ENCODE peak calls at places on chromosome 3, in six cellular contexts. One of them, this sample, is unnamed.

GRCh38 chr3:49217688-49218470 is 46.5 kb downstream of the KLHDC8B start:
- DNase-seq in sigmoid colon: peak
- DNase-seq in esophagus squamous epithelium: no peak
- DNase-seq in GM23338: no peak
- DNase-seq in ovary: peak
- DNase-seq in spleen: no peak
- DNase-seq in this sample: no peak

GRCh38 chr3:100209948-100210776 is 50.6 kb upstream of the TBC1D23 start:
- DNase-seq in GM23338: no peak
- DNase-seq in esophagus squamous epithelium: no peak
- DNase-seq in spleen: no peak
- DNase-seq in ovary: no peak
- DNase-seq in sigmoid colon: no peak
- DNase-seq in this sample: no peak

GRCh38 chr3:67384790-67385397 is 269.5 kb downstream of the SUCLG2 start:
- DNase-seq in GM23338: peak
- DNase-seq in esophagus squamous epithelium: no peak
- DNase-seq in ovary: no peak
- DNase-seq in sigmoid colon: no peak
- DNase-seq in spleen: peak
- DNase-seq in this sample: peak

GRCh38 chr3:45409921-45410320 is 21.5 kb downstream of the LARS2 start:
- DNase-seq in spleen: no peak
- DNase-seq in sigmoid colon: peak
- DNase-seq in esophagus squamous epithelium: no peak
- DNase-seq in GM23338: no peak
- DNase-seq in ovary: peak
- DNase-seq in this sample: no peak

GRCh38 chr3:143697975-143698374 is 150.3 kb downstream of the SLC9A9 start:
- DNase-seq in GM23338: no peak
- DNase-seq in sigmoid colon: no peak
- DNase-seq in esophagus squamous epithelium: no peak
- DNase-seq in spleen: no peak
- DNase-seq in ovary: no peak
- DNase-seq in this sample: no peak

GRCh38 chr3:44342191-44342790 is 3.7 kb downstream of the TCAIM start:
- DNase-seq in ovary: no peak
- DNase-seq in GM23338: no peak
- DNase-seq in esophagus squamous epithelium: no peak
- DNase-seq in spleen: no peak
- DNase-seq in sigmoid colon: no peak
- DNase-seq in this sample: peak

GRCh38 chr3:118536764-118537163 is 497.9 kb downstream of the IGSF11 start:
- DNase-seq in esophagus squamous epithelium: no peak
- DNase-seq in spleen: no peak
- DNase-seq in sigmoid colon: no peak
- DNase-seq in ovary: no peak
- DNase-seq in GM23338: no peak
- DNase-seq in this sample: no peak

GRCh38 chr3:69541059-69541471 is 155.2 kb upstream of the FRMD4B start:
- DNase-seq in GM23338: peak
- DNase-seq in sigmoid colon: no peak
- DNase-seq in spleen: no peak
- DNase-seq in esophagus squamous epithelium: no peak
- DNase-seq in ovary: no peak
- DNase-seq in this sample: no peak

GRCh38 chr3:195102609-195103467 is 168.1 kb downstream of the XXYLT1 start:
- DNase-seq in GM23338: no peak
- DNase-seq in spleen: peak
- DNase-seq in ovary: peak
- DNase-seq in sigmoid colon: peak
- DNase-seq in esophagus squamous epithelium: no peak
- DNase-seq in this sample: peak

GRCh38 chr3:16605966-16606365 is 743 bp upstream of the DAZL start:
- DNase-seq in esophagus squamous epithelium: no peak
- DNase-seq in ovary: no peak
- DNase-seq in GM23338: no peak
- DNase-seq in spleen: no peak
- DNase-seq in sigmoid colon: no peak
- DNase-seq in this sample: no peak

GRCh38 chr3:142022381-142022780 is 127.0 kb downstream of the TFDP2 start:
- DNase-seq in ovary: no peak
- DNase-seq in esophagus squamous epithelium: no peak
- DNase-seq in GM23338: peak
- DNase-seq in spleen: no peak
- DNase-seq in sigmoid colon: no peak
- DNase-seq in this sample: no peak

GRCh38 chr3:172099495-172099808 is 60.1 kb downstream of the FNDC3B start:
- DNase-seq in GM23338: no peak
- DNase-seq in spleen: no peak
- DNase-seq in ovary: no peak
- DNase-seq in esophagus squamous epithelium: no peak
- DNase-seq in sigmoid colon: no peak
- DNase-seq in this sample: no peak

GRCh38 chr3:133854264-133854663 is 41.4 kb downstream of the RAB6B start:
- DNase-seq in spleen: no peak
- DNase-seq in esophagus squamous epithelium: no peak
- DNase-seq in GM23338: no peak
- DNase-seq in sigmoid colon: no peak
- DNase-seq in ovary: no peak
- DNase-seq in this sample: no peak

GRCh38 chr3:25582242-25582641 is 82.5 kb downstream of the TOP2B start:
- DNase-seq in spleen: no peak
- DNase-seq in sigmoid colon: no peak
- DNase-seq in ovary: no peak
- DNase-seq in esophagus squamous epithelium: no peak
- DNase-seq in GM23338: no peak
- DNase-seq in this sample: peak

GRCh38 chr3:15339001-15339400 is 6.6 kb upstream of the SH3BP5 start:
- DNase-seq in esophagus squamous epithelium: no peak
- DNase-seq in spleen: no peak
- DNase-seq in ovary: no peak
- DNase-seq in GM23338: no peak
- DNase-seq in sigmoid colon: no peak
- DNase-seq in this sample: no peak

GRCh38 chr3:149009732-149010131 is 18.4 kb downstream of the GYG1 start:
- DNase-seq in GM23338: no peak
- DNase-seq in ovary: no peak
- DNase-seq in spleen: no peak
- DNase-seq in esophagus squamous epithelium: no peak
- DNase-seq in sigmoid colon: no peak
- DNase-seq in this sample: no peak

GRCh38 chr3:82048711-82049110 is 287.3 kb upstream of the GBE1 start:
- DNase-seq in spleen: no peak
- DNase-seq in GM23338: no peak
- DNase-seq in esophagus squamous epithelium: no peak
- DNase-seq in sigmoid colon: no peak
- DNase-seq in ovary: no peak
- DNase-seq in this sample: no peak

GRCh38 chr3:48952510-48953118 is 34.0 kb downstream of the ARIH2 start:
- DNase-seq in spleen: no peak
- DNase-seq in GM23338: peak
- DNase-seq in sigmoid colon: no peak
- DNase-seq in esophagus squamous epithelium: no peak
- DNase-seq in ovary: no peak
- DNase-seq in this sample: no peak

GRCh38 chr3:98003306-98003969 is 31.2 kb upstream of the RIOX2 start:
- DNase-seq in ovary: no peak
- DNase-seq in GM23338: no peak
- DNase-seq in spleen: no peak
- DNase-seq in sigmoid colon: no peak
- DNase-seq in esophagus squamous epithelium: no peak
- DNase-seq in this sample: no peak

GRCh38 chr3:149898771-149899170 is 71.9 kb downstream of the PFN2 start:
- DNase-seq in spleen: no peak
- DNase-seq in esophagus squamous epithelium: no peak
- DNase-seq in ovary: no peak
- DNase-seq in GM23338: no peak
- DNase-seq in sigmoid colon: no peak
- DNase-seq in this sample: peak

GRCh38 chr3:135907422-135908165 is 57.9 kb upstream of the PPP2R3A start:
- DNase-seq in sigmoid colon: no peak
- DNase-seq in esophagus squamous epithelium: no peak
- DNase-seq in spleen: no peak
- DNase-seq in ovary: no peak
- DNase-seq in GM23338: no peak
- DNase-seq in this sample: no peak

DNA sequence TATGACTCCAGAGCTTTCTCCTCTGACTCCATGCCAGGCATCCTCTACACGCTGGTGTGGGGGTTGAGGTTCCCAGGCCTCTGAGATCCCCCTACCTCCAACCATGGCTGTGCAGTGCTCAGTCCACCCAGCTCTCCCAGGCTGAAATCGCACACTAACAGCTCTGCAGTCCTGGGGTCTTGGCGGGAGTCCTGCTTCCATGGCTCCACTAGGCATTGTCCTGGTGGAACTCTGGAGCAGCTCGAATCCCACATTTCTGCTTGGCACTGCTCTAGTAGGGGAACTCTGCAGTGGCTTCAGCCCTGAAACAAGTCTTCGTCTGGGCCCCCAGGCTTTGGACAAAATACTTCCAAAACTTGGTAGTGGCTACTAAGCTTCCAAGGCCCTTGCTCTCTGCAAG is 50.7 kb downstream of the ROPN1B start:
- DNase-seq in spleen: no peak
- DNase-seq in esophagus squamous epithelium: no peak
- DNase-seq in GM23338: no peak
- DNase-seq in sigmoid colon: peak
- DNase-seq in ovary: no peak
- DNase-seq in this sample: no peak
- TF ChIP-seq CTCF in spleen: no peak
- TF ChIP-seq CTCF in esophagus squamous epithelium: no peak
- TF ChIP-seq CTCF in GM23338: no peak
- TF ChIP-seq CTCF in sigmoid colon: no peak
- TF ChIP-seq CTCF in ovary: no peak
- TF ChIP-seq CTCF in this sample: no peak

DNA sequence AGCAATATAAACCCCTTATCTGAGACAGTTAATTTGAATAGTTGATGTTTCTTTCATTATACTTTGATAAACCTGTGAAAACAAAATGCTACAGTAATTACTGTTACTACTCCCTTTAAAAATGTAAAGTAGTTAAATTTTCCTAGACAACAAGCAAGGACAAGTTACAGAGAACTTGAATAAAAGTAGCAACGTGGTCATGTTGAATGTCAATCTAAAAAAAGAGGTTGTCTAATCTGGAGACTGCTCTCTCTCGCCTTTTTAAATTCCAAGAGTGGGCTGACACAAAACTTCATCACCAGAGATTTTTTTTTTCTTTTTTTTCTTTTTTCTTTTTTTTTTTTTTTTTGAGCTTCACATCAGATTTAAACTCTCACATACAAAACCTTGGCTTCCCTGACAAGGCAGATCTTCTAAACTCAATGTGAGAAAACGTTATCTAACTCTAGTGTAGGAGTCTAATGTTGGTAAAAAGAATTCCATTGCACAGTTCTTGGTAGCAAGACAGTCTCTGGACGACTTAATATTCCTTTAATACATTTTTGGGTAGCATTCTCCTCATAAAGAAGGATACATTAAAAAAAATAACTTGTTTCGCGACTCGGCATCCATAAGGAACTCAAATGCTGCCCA is 4.1 kb downstream of the FOXP1 start:
- DNase-seq in esophagus squamous epithelium: no peak
- DNase-seq in spleen: no peak
- DNase-seq in ovary: no peak
- DNase-seq in GM23338: no peak
- DNase-seq in sigmoid colon: no peak
- DNase-seq in this sample: no peak
- H3K4me3 ChIP-seq in esophagus squamous epithelium: peak
- H3K4me3 ChIP-seq in spleen: peak
- H3K4me3 ChIP-seq in ovary: peak
- H3K4me3 ChIP-seq in GM23338: no peak
- H3K4me3 ChIP-seq in sigmoid colon: peak
- H3K4me3 ChIP-seq in this sample: peak

DNA sequence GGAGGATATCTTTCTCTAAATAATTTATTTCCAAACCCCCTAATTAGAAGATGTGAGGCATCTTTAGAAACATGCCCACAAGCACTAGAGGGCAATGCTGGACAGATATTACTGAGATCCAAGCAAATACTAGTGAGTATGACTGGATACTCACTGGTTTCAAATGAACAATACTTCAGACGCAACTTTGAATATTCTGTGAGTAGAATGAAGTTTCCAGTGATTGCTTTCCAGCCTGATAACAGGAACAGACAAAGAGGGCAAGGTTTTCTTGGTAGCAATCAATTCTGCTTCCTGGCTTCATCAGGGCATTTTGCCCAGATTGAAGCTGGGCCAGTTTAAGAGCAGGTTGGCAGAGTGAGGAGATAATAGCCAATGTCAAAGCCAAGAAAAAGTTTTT is 442.6 kb upstream of the PDZRN3 start:
- DNase-seq in GM23338: peak
- DNase-seq in ovary: no peak
- DNase-seq in esophagus squamous epithelium: no peak
- DNase-seq in sigmoid colon: no peak
- DNase-seq in spleen: no peak
- DNase-seq in this sample: no peak
- TF ChIP-seq CTCF in GM23338: peak
- TF ChIP-seq CTCF in ovary: no peak
- TF ChIP-seq CTCF in esophagus squamous epithelium: no peak
- TF ChIP-seq CTCF in sigmoid colon: no peak
- TF ChIP-seq CTCF in spleen: no peak
- TF ChIP-seq CTCF in this sample: peak

GRCh38 chr3:71491141-71491752 is 92.3 kb downstream of the FOXP1 start:
- DNase-seq in esophagus squamous epithelium: no peak
- DNase-seq in ovary: no peak
- DNase-seq in GM23338: no peak
- DNase-seq in spleen: no peak
- DNase-seq in sigmoid colon: no peak
- DNase-seq in this sample: no peak

GRCh38 chr3:71492969-71493368 is 90.6 kb downstream of the FOXP1 start:
- DNase-seq in ovary: no peak
- DNase-seq in esophagus squamous epithelium: no peak
- DNase-seq in GM23338: no peak
- DNase-seq in spleen: no peak
- DNase-seq in sigmoid colon: no peak
- DNase-seq in this sample: no peak

GRCh38 chr3:71493372-71493771 is 90.2 kb downstream of the FOXP1 start:
- DNase-seq in ovary: no peak
- DNase-seq in esophagus squamous epithelium: no peak
- DNase-seq in sigmoid colon: no peak
- DNase-seq in spleen: no peak
- DNase-seq in GM23338: no peak
- DNase-seq in this sample: no peak

GRCh38 chr3:71490692-71491091 is 92.8 kb downstream of the FOXP1 start:
- DNase-seq in sigmoid colon: no peak
- DNase-seq in esophagus squamous epithelium: no peak
- DNase-seq in ovary: no peak
- DNase-seq in spleen: no peak
- DNase-seq in GM23338: no peak
- DNase-seq in this sample: no peak

DNA sequence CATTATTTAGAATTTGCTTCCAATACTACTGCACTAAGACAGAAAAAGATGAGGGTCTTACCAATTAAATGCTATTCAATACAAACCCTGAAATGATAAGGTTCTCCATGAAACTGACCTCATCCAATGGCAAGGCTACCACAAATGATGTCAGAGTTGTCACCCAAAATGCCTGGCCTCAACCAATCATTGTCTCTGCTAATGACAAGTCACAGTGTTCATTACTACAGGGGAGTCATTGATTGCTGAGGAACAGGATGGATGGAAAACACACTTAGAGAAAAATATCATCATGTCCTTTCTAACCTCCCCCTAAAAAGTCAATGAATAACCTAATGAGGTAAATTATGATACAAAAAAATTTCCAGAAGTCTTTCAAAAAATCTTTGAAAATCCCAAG is 91.0 kb downstream of the FOXP1 start:
- DNase-seq in esophagus squamous epithelium: no peak
- DNase-seq in ovary: no peak
- DNase-seq in spleen: no peak
- DNase-seq in GM23338: no peak
- DNase-seq in sigmoid colon: no peak
- DNase-seq in this sample: no peak
- H3K4me3 ChIP-seq in esophagus squamous epithelium: no peak
- H3K4me3 ChIP-seq in ovary: no peak
- H3K4me3 ChIP-seq in spleen: peak
- H3K4me3 ChIP-seq in GM23338: no peak
- H3K4me3 ChIP-seq in sigmoid colon: no peak
- H3K4me3 ChIP-seq in this sample: no peak